ENCODE peak calls at places on chromosome 3, in nine cellular contexts. R, Y, X, H, T, E, P, B and W are unnamed samples.

GRCh38 chr3:61618871-61619270 is 57.5 kb downstream of the PTPRG start:
- DNase-seq in R (no peak), Y (no peak), X (no peak), H (no peak), T (no peak), E (no peak), P (no peak), B (no peak), W (no peak)

GRCh38 chr3:126349071-126349470 is 8.1 kb downstream of the KLF15 start:
- DNase-seq in R (no peak), Y (no peak), X (no peak), H (no peak), T (no peak), E (no peak), P (no peak), B (no peak), W (no peak)

GRCh38 chr3:52979190-52979983 is 66.5 kb downstream of the SFMBT1 start:
- DNase-seq in R (no peak), Y (no peak), X (no peak), H (no peak), T (no peak), E (no peak), P (no peak), B (no peak), W (no peak)

GRCh38 chr3:52752045-52752660 is 18.6 kb downstream of the NEK4 start:
- DNase-seq in R (no peak), Y (no peak), X (no peak), H (no peak), T (peak), E (peak), P (no peak), B (no peak), W (no peak)

GRCh38 chr3:129195731-129196256 is 12.1 kb upstream of the CNBP start:
- DNase-seq in R (no peak), Y (peak), X (peak), H (no peak), T (peak), E (peak), P (peak), B (no peak), W (no peak)

GRCh38 chr3:179452166-179452544 is 885 bp upstream of the GNB4 start:
- DNase-seq in R (no peak), Y (peak), X (peak), H (no peak), T (peak), E (peak), P (no peak), B (no peak), W (no peak)

GRCh38 chr3:69747511-69748248 is 8.4 kb downstream of the MITF start:
- DNase-seq in R (no peak), Y (no peak), X (peak), H (no peak), T (no peak), E (peak), P (no peak), B (no peak), W (no peak)

GRCh38 chr3:155605571-155605970 is 139.3 kb downstream of the PLCH1 start:
- DNase-seq in R (no peak), Y (no peak), X (no peak), H (no peak), T (no peak), E (no peak), P (no peak), B (no peak), W (peak)

GRCh38 chr3:160400631-160401150 is 1.2 kb downstream of the SMC4 start:
- DNase-seq in R (peak), Y (no peak), X (peak), H (no peak), T (no peak), E (no peak), P (no peak), B (no peak), W (no peak)